ENCODE peak calls at places on chromosomes 12 and 14, in six cellular contexts. D is HFFc6; G is activated CD4-positive, alpha-beta T cell treated with anti-CD3 and anti-CD28 coated beads, Interleukin-2, amount 50 U/mL, for 4 hours; Y is astrocyte; O is stimulated activated CD8-positive, alpha-beta memory T cell treated with anti-CD3 and anti-CD28 coated beads, Interleukin-4, amount 100 ng/mL, for 4 hours; B is iris pigment epithelial cell. Q is an unnamed sample.

GRCh38 chr12:29591140-29592020 is 93.9 kb upstream of the OVCH1 start:
- DNase-seq in Y (no peak), B (peak), G (no peak), D (no peak), O (no peak), Q (peak)

GRCh38 chr12:117803013-117803412 is 165.8 kb downstream of the KSR2 start:
- DNase-seq in B (no peak), D (no peak), G (no peak), O (no peak), Y (no peak), Q (no peak)

GRCh38 chr14:96204151-96205058 is at the start of gene BDKRB2:
- DNase-seq in O (no peak), B (peak), D (peak), G (no peak), Y (peak), Q (peak)

GRCh38 chr14:89911018-89911919 is 43.3 kb downstream of the EFCAB11 start:
- DNase-seq in G (no peak), B (peak), O (no peak), D (peak), Y (peak), Q (peak)

GRCh38 chr14:31265701-31266398 is 58.3 kb upstream of the HECTD1 start:
- DNase-seq in O (no peak), D (no peak), Y (peak), G (no peak), B (no peak), Q (no peak)

GRCh38 chr12:100083308-100083707 is 59.4 kb downstream of the BLTP3B start:
- DNase-seq in G (no peak), Y (no peak), B (no peak), O (no peak), D (no peak), Q (no peak)

GRCh38 chr12:38691164-38691563 is 214.2 kb downstream of the CPNE8 start:
- DNase-seq in Y (peak), D (no peak), O (no peak), G (no peak), B (peak), Q (no peak)

GRCh38 chr12:104886418-104887401 is 71.4 kb downstream of the SLC41A2 start:
- DNase-seq in Y (peak), O (no peak), G (no peak), D (peak), B (peak), Q (peak)

GRCh38 chr14:59787045-59787674 is 83.4 kb downstream of the RTN1 start:
- DNase-seq in G (no peak), Y (no peak), B (peak), O (no peak), D (no peak), Q (no peak)

GRCh38 chr12:29783773-29784666 is at the start of gene TMTC1:
- DNase-seq in G (no peak), Y (peak), D (no peak), B (peak), O (no peak), Q (peak)

GRCh38 chr12:104799458-104799857 is 158.6 kb downstream of the SLC41A2 start:
- DNase-seq in G (no peak), Y (no peak), O (no peak), B (no peak), D (no peak), Q (no peak)

GRCh38 chr12:120117961-120118709 is 1.6 kb upstream of the RAB35 start:
- DNase-seq in B (peak), O (no peak), G (no peak), Y (no peak), D (peak), Q (peak)

GRCh38 chr12:14885718-14886201 is at the start of gene MGP:
- DNase-seq in G (no peak), O (no peak), Y (peak), B (peak), D (no peak), Q (no peak)

GRCh38 chr14:64725360-64725815 is 21.2 kb downstream of the PLEKHG3 start:
- DNase-seq in O (no peak), G (no peak), B (no peak), D (no peak), Y (no peak), Q (no peak)

GRCh38 chr12:75699728-75700496 is 188.5 kb upstream of the KRR1 start:
- DNase-seq in D (no peak), O (no peak), B (peak), Y (peak), G (no peak), Q (no peak)

GRCh38 chr14:24438198-24439095 is 4.1 kb downstream of the SDR39U1 start:
- DNase-seq in B (no peak), Y (no peak), G (no peak), O (no peak), D (no peak), Q (no peak)

GRCh38 chr14:50089213-50089612 is 27.2 kb downstream of the VCPKMT start:
- DNase-seq in B (no peak), D (no peak), Y (no peak), O (no peak), G (no peak), Q (no peak)

GRCh38 chr12:127277882-127278281 is 989.1 kb upstream of the TMEM132C start:
- DNase-seq in B (no peak), Y (no peak), D (no peak), G (no peak), O (no peak), Q (no peak)

GRCh38 chr14:96568646-96569045 is 66.5 kb downstream of the PAPOLA start:
- DNase-seq in G (no peak), D (no peak), B (no peak), Y (peak), O (no peak), Q (no peak)

GRCh38 chr12:83939718-83940117 is 972.9 kb downstream of the SLC6A15 start:
- DNase-seq in G (no peak), B (no peak), O (no peak), Y (no peak), D (no peak), Q (no peak)

GRCh38 chr12:104230304-104230703 is 14.7 kb downstream of the TXNRD1 start:
- DNase-seq in Y (no peak), G (no peak), D (no peak), B (no peak), O (no peak), Q (no peak)

GRCh38 chr14:84493779-84494178 is 1036.2 kb upstream of the FLRT2 start:
- DNase-seq in Y (peak), D (peak), G (no peak), O (no peak), B (peak), Q (peak)

GRCh38 chr14:78232666-78233065 is 62.5 kb downstream of the NRXN3 start:
- DNase-seq in D (no peak), G (no peak), B (no peak), O (no peak), Y (no peak), Q (no peak)

GRCh38 chr14:61940669-61941420 is 178.6 kb downstream of the SNAPC1 start:
- DNase-seq in G (no peak), B (no peak), D (no peak), O (no peak), Y (peak), Q (no peak)

GRCh38 chr12:64522316-64522715 is 70.4 kb downstream of the TBK1 start:
- DNase-seq in B (peak), Y (peak), G (no peak), O (no peak), D (peak), Q (peak)

GRCh38 chr12:120231316-120232011 is 30.6 kb upstream of the RPLP0 start:
- DNase-seq in G (peak), D (peak), B (peak), Y (peak), O (peak), Q (peak)

GRCh38 chr12:71063087-71063486 is 94.7 kb downstream of the TSPAN8 start:
- DNase-seq in G (no peak), O (no peak), B (no peak), D (no peak), Y (no peak), Q (no peak)

GRCh38 chr14:34179723-34180122 is 228.8 kb upstream of the EGLN3 start:
- DNase-seq in D (no peak), O (no peak), Y (no peak), G (no peak), B (no peak), Q (no peak)

GRCh38 chr14:50772361-50772760 is 58.6 kb downstream of the NIN start:
- DNase-seq in O (no peak), G (no peak), D (peak), Y (peak), B (peak), Q (no peak)

GRCh38 chr12:71517145-71517846 is 77.7 kb downstream of the LGR5 start:
- DNase-seq in O (no peak), B (no peak), G (no peak), Y (no peak), D (no peak), Q (no peak)

GRCh38 chr12:27220057-27220987 is 23.8 kb upstream of the STK38L start:
- DNase-seq in G (no peak), B (peak), O (no peak), Y (peak), D (no peak), Q (no peak)

GRCh38 chr14:36580141-36580855 is 2.1 kb downstream of the NKX2-8 start:
- DNase-seq in Y (no peak), G (no peak), O (no peak), D (no peak), B (no peak), Q (no peak)

GRCh38 chr14:52006361-52006760 is 17.0 kb downstream of the RTRAF start:
- DNase-seq in B (no peak), G (no peak), Y (no peak), D (no peak), O (no peak), Q (no peak)

GRCh38 chr12:55955800-55956508 is 9.9 kb downstream of the PMEL start:
- DNase-seq in D (peak), O (no peak), G (peak), Y (peak), B (peak), Q (peak)

Q was measured in mesenchymal stem cell.